ENCODE peak calls at places on chromosomes 11 and 22, in ten cellular contexts. R is breast epithelium, D is K562, X is GM23338, N is suprapubic skin, B is HL-60, F is stomach, Q is transverse colon, J is sigmoid colon, K is spleen. U is an unnamed sample.

GRCh38 chr11:111417766-111418435 is 38.8 kb upstream of the POU2AF1 start:
- DNase-seq in R (peak), D (no peak), X (no peak), N (no peak), B (no peak), F (no peak), Q (peak), J (peak), K (peak), U (no peak)

GRCh38 chr11:60767388-60767811 is 10.7 kb downstream of the MS4A15 start:
- DNase-seq in R (no peak), D (peak), X (peak), N (no peak), B (no peak), F (no peak), Q (no peak), J (no peak), K (peak), U (no peak)

GRCh38 chr11:8342821-8343681 is 79.4 kb upstream of the LMO1 start:
- DNase-seq in R (no peak), D (no peak), X (no peak), N (no peak), B (no peak), F (no peak), Q (no peak), J (no peak), K (no peak), U (no peak)

GRCh38 chr22:22787805-22788459 is 99.7 kb upstream of the IGLL5 start:
- DNase-seq in R (no peak), D (peak), X (peak), N (no peak), B (peak), F (peak), Q (peak), J (no peak), K (peak), U (peak)

GRCh38 chr11:73203322-73203721 is 14.8 kb upstream of the P2RY2 start:
- DNase-seq in R (no peak), D (no peak), X (no peak), N (no peak), B (no peak), F (no peak), Q (no peak), J (peak), K (no peak), U (no peak)

GRCh38 chr11:131889146-131889577 is 518.7 kb downstream of the NTM start:
- DNase-seq in R (no peak), D (no peak), X (peak), N (no peak), B (no peak), F (no peak), Q (no peak), J (no peak), K (no peak), U (no peak)

GRCh38 chr22:49298834-49299750 is 528.6 kb downstream of the BRD1 start:
- DNase-seq in R (peak), D (no peak), X (no peak), N (peak), B (no peak), F (peak), Q (no peak), J (no peak), K (peak), U (no peak)

GRCh38 chr11:61962213-61963015 is 5.0 kb downstream of the FTH1 start:
- DNase-seq in R (no peak), D (no peak), X (peak), N (no peak), B (no peak), F (no peak), Q (no peak), J (no peak), K (peak), U (no peak)

GRCh38 chr22:35409783-35410662 is 10.1 kb downstream of the MCM5 start:
- DNase-seq in R (no peak), D (no peak), X (no peak), N (no peak), B (peak), F (no peak), Q (peak), J (no peak), K (peak), U (peak)

GRCh38 chr11:131754671-131755070 is 384.3 kb downstream of the NTM start:
- DNase-seq in R (no peak), D (no peak), X (no peak), N (no peak), B (no peak), F (no peak), Q (no peak), J (no peak), K (no peak), U (no peak)

GRCh38 chr11:18358646-18359045 is 35.7 kb upstream of the LDHA start:
- DNase-seq in R (no peak), D (no peak), X (no peak), N (no peak), B (no peak), F (no peak), Q (no peak), J (no peak), K (no peak), U (no peak)

GRCh38 chr22:27240298-27240885 is 561.2 kb downstream of the MN1 start:
- DNase-seq in R (no peak), D (no peak), X (no peak), N (no peak), B (no peak), F (no peak), Q (no peak), J (no peak), K (no peak), U (no peak)

GRCh38 chr22:25059438-25059837 is 106.9 kb downstream of the KIAA1671 start:
- DNase-seq in R (no peak), D (no peak), X (no peak), N (no peak), B (no peak), F (no peak), Q (no peak), J (no peak), K (no peak), U (no peak)

GRCh38 chr11:105202844-105203548 is 63.4 kb upstream of the CARD18 start:
- DNase-seq in R (no peak), D (no peak), X (no peak), N (no peak), B (no peak), F (no peak), Q (peak), J (no peak), K (no peak), U (no peak)

GRCh38 chr11:75347781-75348613 is 3.5 kb downstream of the ARRB1 start:
- DNase-seq in R (no peak), D (peak), X (no peak), N (no peak), B (no peak), F (no peak), Q (no peak), J (peak), K (no peak), U (no peak)

GRCh38 chr22:42879371-42880021 is 22.4 kb upstream of the ARFGAP3 start:
- DNase-seq in R (no peak), D (no peak), X (no peak), N (no peak), B (no peak), F (no peak), Q (no peak), J (no peak), K (no peak), U (no peak)

GRCh38 chr11:57648791-57649735 is 649 bp downstream of the YPEL4 start:
- DNase-seq in R (no peak), D (no peak), X (peak), N (no peak), B (no peak), F (no peak), Q (no peak), J (peak), K (no peak), U (no peak)

GRCh38 chr11:75471134-75471943 is 38.3 kb upstream of the KLHL35 start:
- DNase-seq in R (no peak), D (no peak), X (no peak), N (no peak), B (no peak), F (no peak), Q (no peak), J (no peak), K (peak), U (no peak)

GRCh38 chr11:69700278-69701140 is 3.3 kb downstream of the FGF19 start:
- DNase-seq in R (no peak), D (peak), X (peak), N (no peak), B (no peak), F (peak), Q (no peak), J (peak), K (peak), U (no peak)

GRCh38 chr11:113562981-113563461 is 87.8 kb upstream of the DRD2 start:
- DNase-seq in R (no peak), D (no peak), X (peak), N (no peak), B (no peak), F (no peak), Q (no peak), J (no peak), K (no peak), U (no peak)

GRCh38 chr11:27971256-27971655 is 136.7 kb downstream of the KIF18A start:
- DNase-seq in R (no peak), D (no peak), X (no peak), N (no peak), B (no peak), F (no peak), Q (no peak), J (no peak), K (no peak), U (no peak)

GRCh38 chr11:130465259-130465658 is 16.8 kb downstream of the ADAMTS15 start:
- DNase-seq in R (no peak), D (no peak), X (no peak), N (no peak), B (no peak), F (no peak), Q (no peak), J (no peak), K (no peak), U (no peak)

GRCh38 chr11:45576461-45577215 is 88.8 kb downstream of the CHST1 start:
- DNase-seq in R (no peak), D (no peak), X (no peak), N (no peak), B (no peak), F (no peak), Q (no peak), J (no peak), K (no peak), U (no peak)

GRCh38 chr11:102599642-102600261 is 25.4 kb downstream of the MMP20 start:
- DNase-seq in R (no peak), D (no peak), X (no peak), N (no peak), B (no peak), F (no peak), Q (no peak), J (no peak), K (no peak), U (no peak)

GRCh38 chr11:86484164-86484794 is 109.6 kb downstream of the CCDC81 start:
- DNase-seq in R (no peak), D (peak), X (no peak), N (peak), B (no peak), F (no peak), Q (no peak), J (peak), K (no peak), U (no peak)

GRCh38 chr11:42462558-42463310 is 849.1 kb upstream of the API5 start:
- DNase-seq in R (no peak), D (no peak), X (no peak), N (no peak), B (no peak), F (no peak), Q (no peak), J (no peak), K (no peak), U (no peak)

GRCh38 chr11:67663515-67664212 is 10.8 kb downstream of the ALDH3B2 start:
- DNase-seq in R (no peak), D (peak), X (no peak), N (no peak), B (no peak), F (no peak), Q (no peak), J (no peak), K (no peak), U (no peak)

GRCh38 chr11:126366064-126366822 is 10.8 kb downstream of the ST3GAL4 start:
- DNase-seq in R (no peak), D (no peak), X (peak), N (peak), B (no peak), F (no peak), Q (no peak), J (peak), K (peak), U (no peak)

GRCh38 chr11:30196400-30197206 is 34.2 kb upstream of the FSHB start:
- DNase-seq in R (no peak), D (peak), X (peak), N (no peak), B (peak), F (peak), Q (peak), J (no peak), K (peak), U (no peak)

GRCh38 chr11:123228489-123229163 is 33.6 kb upstream of the CLMP start:
- DNase-seq in R (no peak), D (no peak), X (peak), N (no peak), B (no peak), F (no peak), Q (no peak), J (no peak), K (no peak), U (no peak)

DNA sequence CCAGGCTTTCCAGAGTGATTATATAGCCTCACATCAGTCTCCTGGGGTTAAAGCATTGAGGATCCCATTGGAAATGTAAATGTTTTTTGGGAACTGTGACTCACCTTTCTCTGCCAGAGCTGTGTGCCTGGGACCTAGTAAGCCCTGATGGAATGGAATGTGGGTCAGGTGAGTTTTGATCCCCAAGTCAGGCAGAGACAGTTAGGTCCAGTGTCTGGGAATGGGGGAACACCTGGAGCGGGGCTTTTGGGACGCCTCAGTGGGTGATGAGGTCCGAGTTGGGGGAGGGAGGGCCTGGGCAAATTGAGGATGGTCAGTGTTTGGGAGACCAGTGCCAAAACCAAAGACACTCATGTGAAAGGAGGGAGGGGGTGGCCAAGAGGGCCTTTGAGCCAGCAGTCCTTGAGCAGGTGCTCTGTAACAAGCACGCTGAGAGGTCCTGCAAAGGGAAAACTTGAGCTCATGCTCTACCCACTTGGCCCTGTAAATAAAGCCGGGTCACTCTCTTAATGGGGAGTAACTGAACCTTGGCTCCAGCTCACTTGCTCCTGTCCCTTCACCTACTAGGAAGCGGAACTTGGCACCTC is 104.7 kb downstream of the NAV2 start:
- DNase-seq in R (no peak), D (no peak), X (peak), N (no peak), B (no peak), F (peak), Q (no peak), J (no peak), K (no peak), U (no peak)
- TF ChIP-seq POLR2AphosphoS5 in R (no peak), D (no peak), X (no peak), N (no peak), B (no peak), F (no peak), Q (no peak), J (no peak), K (no peak), U (no peak)

DNA sequence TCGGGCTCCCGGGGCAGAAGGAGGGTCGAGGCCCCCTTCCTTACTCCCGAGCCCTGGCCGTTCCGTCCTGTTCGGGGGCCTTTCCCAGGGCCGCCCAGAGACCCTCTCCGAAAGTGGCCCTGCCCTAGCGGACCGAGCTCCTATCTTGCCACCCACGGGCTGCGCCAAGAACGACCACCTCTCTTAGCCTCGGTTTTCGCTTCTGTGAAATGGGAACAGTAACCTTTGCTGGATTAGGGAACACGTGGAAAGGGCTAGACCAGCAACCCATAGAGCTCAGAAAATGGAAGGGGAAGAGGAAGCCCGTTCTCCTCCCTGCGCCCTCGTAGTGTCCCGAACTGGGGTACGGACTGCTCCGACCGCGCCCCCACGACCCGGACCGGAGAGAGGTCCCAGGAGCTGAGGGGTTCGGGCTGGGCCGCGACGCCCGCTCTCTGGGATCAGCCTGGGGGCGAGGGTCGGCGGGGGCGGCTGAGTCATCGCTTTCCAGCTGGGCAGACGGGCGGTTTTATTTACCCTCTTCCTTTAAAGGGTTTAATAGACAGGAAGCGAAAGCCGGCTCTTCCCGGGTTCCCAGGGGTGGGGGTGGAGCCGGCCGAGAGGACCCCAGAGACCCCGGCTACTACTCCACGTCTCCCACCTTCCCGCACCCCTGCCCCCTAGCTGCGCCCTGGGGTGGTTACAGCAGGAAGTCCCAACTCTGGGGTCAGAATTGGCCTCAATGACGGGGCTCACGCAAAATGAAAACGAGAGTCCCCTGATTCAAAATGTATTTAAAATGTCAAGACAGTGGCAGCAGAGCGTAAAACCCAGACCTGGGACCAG is 872 bp upstream of the PHLDA2 start:
- DNase-seq in R (no peak), D (peak), X (peak), N (peak), B (peak), F (peak), Q (peak), J (peak), K (peak), U (peak)
- TF ChIP-seq POLR2AphosphoS5 in R (no peak), D (no peak), X (no peak), N (no peak), B (no peak), F (no peak), Q (no peak), J (no peak), K (no peak), U (no peak)

GRCh38 chr22:38685761-38686160 is 4.0 kb downstream of the TOMM22 start:
- DNase-seq in R (no peak), D (no peak), X (no peak), N (no peak), B (no peak), F (no peak), Q (no peak), J (no peak), K (no peak), U (no peak)
- TF ChIP-seq POLR2AphosphoS5 in R (no peak), D (no peak), X (no peak), N (no peak), B (no peak), F (no peak), Q (no peak), J (no peak), K (no peak), U (no peak)

DNA sequence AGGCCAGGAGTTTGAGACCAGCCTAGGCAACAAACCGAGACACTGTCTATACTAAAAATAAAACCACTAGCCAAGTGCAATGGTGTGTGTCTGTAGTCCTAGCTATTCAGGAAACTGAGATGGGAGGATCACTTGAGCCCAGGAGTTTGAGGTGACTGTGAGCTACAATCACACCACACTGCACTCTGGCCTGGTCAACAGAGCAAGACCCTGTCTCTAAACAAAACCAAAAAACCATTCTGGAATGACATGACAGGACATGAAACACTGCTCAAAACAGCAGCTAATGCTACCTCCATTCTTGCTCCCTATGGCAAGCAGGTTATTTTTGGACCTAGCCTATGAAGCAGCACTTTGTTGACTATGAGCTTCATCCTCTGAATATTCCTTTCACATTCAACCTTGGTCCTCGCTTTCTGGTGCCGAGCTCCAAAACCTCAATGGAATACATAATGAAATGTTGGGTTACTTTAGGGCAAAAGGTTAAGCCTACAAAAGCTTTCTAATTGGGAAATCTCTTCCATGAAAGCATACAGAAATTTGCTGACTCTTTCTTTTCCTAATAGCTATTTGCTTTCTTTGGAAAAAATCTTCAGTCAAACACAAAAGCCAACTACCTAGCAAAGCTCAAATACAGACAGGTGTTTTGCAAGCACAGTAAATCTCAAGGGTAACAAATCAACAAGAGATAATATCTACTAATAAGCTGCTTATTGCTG is 21.1 kb downstream of the SIK3 start:
- DNase-seq in R (no peak), D (no peak), X (peak), N (no peak), B (no peak), F (no peak), Q (no peak), J (no peak), K (no peak), U (no peak)
- TF ChIP-seq POLR2AphosphoS5 in R (no peak), D (no peak), X (no peak), N (no peak), B (no peak), F (no peak), Q (no peak), J (no peak), K (no peak), U (no peak)

GRCh38 chr11:65128182-65129145 is 5.9 kb downstream of the SYVN1 start:
- DNase-seq in R (no peak), D (peak), X (no peak), N (peak), B (no peak), F (no peak), Q (no peak), J (peak), K (peak), U (no peak)
- TF ChIP-seq POLR2AphosphoS5 in R (no peak), D (no peak), X (no peak), N (no peak), B (no peak), F (no peak), Q (no peak), J (no peak), K (peak), U (peak)

GRCh38 chr22:30575011-30575671 is 676 bp upstream of the GAL3ST1 start:
- DNase-seq in R (peak), D (no peak), X (peak), N (no peak), B (no peak), F (peak), Q (no peak), J (no peak), K (no peak), U (no peak)

GRCh38 chr22:30575859-30576258 is 1.4 kb upstream of the GAL3ST1 start:
- DNase-seq in R (peak), D (no peak), X (no peak), N (no peak), B (no peak), F (peak), Q (peak), J (no peak), K (no peak), U (no peak)

GRCh38 chr22:30582051-30582450 is 7.6 kb upstream of the GAL3ST1 start:
- DNase-seq in R (no peak), D (no peak), X (no peak), N (no peak), B (no peak), F (no peak), Q (no peak), J (no peak), K (no peak), U (no peak)

GRCh38 chr22:30580896-30581295 is 6.4 kb upstream of the GAL3ST1 start:
- DNase-seq in R (no peak), D (no peak), X (no peak), N (no peak), B (no peak), F (no peak), Q (no peak), J (no peak), K (no peak), U (no peak)

GRCh38 chr22:30578481-30578880 is 4.0 kb upstream of the GAL3ST1 start:
- DNase-seq in R (no peak), D (no peak), X (no peak), N (no peak), B (no peak), F (no peak), Q (no peak), J (no peak), K (no peak), U (no peak)
- TF ChIP-seq POLR2AphosphoS5 in R (no peak), D (no peak), X (no peak), N (no peak), B (no peak), F (no peak), Q (no peak), J (no peak), K (no peak), U (no peak)

U was measured in GM12891.